ENCODE peak calls at places on chromosomes 6 and 20, in ten cellular contexts. P is HepG2; M is GM23338; U is small intestine; Q is mammary epithelial cell; E is H7; G is CD8-positive, alpha-beta T cell; D is lung; H is GM23248; Z is WERI-Rb-1. K is an unnamed sample. For H3K36me3, the result is how much of the 10 kb centered on the place peaks cover.

GRCh38 chr6:100426241-100426640 is 38.5 kb downstream of the SIM1 start:
- DNase-seq in P (no peak), M (no peak), U (no peak), Q (no peak), E (no peak), G (no peak), D (no peak), H (no peak), Z (no peak), K (no peak)

GRCh38 chr6:12152023-12152960 is 137.9 kb upstream of the EDN1 start:
- DNase-seq in P (no peak), M (peak), U (no peak), Q (no peak), E (no peak), G (no peak), D (no peak), H (no peak), Z (no peak), K (no peak)

GRCh38 chr20:59778615-59779200 is 154.7 kb downstream of the SYCP2 start:
- DNase-seq in P (no peak), M (no peak), U (no peak), Q (no peak), E (peak), G (no peak), D (no peak), H (no peak), Z (no peak), K (no peak)

GRCh38 chr6:141981190-141981589 is 151.5 kb upstream of the GJE1 start:
- DNase-seq in P (no peak), M (no peak), U (no peak), Q (no peak), E (no peak), G (no peak), D (no peak), H (no peak), Z (no peak), K (no peak)

GRCh38 chr6:40550096-40550731 is 37.0 kb downstream of the LRFN2 start:
- DNase-seq in P (peak), M (peak), U (peak), Q (peak), E (no peak), G (no peak), D (peak), H (peak), Z (peak), K (peak)

GRCh38 chr20:48538856-48539255 is 288.9 kb downstream of the PREX1 start:
- DNase-seq in P (no peak), M (peak), U (no peak), Q (peak), E (no peak), G (no peak), D (no peak), H (no peak), Z (no peak), K (no peak)

GRCh38 chr6:55443238-55444134 is 116.2 kb downstream of the GFRAL start:
- DNase-seq in P (no peak), M (no peak), U (no peak), Q (no peak), E (no peak), G (no peak), D (no peak), H (no peak), Z (no peak), K (no peak)

GRCh38 chr6:82045965-82046756 is 201.4 kb downstream of the IBTK start:
- DNase-seq in P (no peak), M (no peak), U (no peak), Q (no peak), E (no peak), G (no peak), D (no peak), H (peak), Z (no peak), K (no peak)

GRCh38 chr6:16437984-16438383 is 199.6 kb downstream of the GMPR start:
- DNase-seq in P (no peak), M (no peak), U (no peak), Q (no peak), E (no peak), G (no peak), D (no peak), H (no peak), Z (no peak), K (no peak)

GRCh38 chr6:1917628-1918371 is 308.1 kb downstream of the FOXC1 start:
- DNase-seq in P (peak), M (no peak), U (peak), Q (peak), E (no peak), G (no peak), D (no peak), H (peak), Z (no peak), K (peak)

GRCh38 chr20:19501476-19502115 is 256.5 kb upstream of the RIN2 start:
- DNase-seq in P (no peak), M (no peak), U (no peak), Q (no peak), E (no peak), G (no peak), D (no peak), H (no peak), Z (no peak), K (no peak)

GRCh38 chr6:170212956-170213636 is 77.8 kb downstream of the DLL1 start:
- DNase-seq in P (no peak), M (no peak), U (no peak), Q (no peak), E (peak), G (peak), D (peak), H (no peak), Z (no peak), K (no peak)

GRCh38 chr6:115271001-115271400 is 789.7 kb downstream of the FRK start:
- DNase-seq in P (no peak), M (no peak), U (no peak), Q (no peak), E (no peak), G (no peak), D (no peak), H (no peak), Z (no peak), K (no peak)

GRCh38 chr20:10846831-10847230 is 173.0 kb upstream of the JAG1 start:
- DNase-seq in P (no peak), M (no peak), U (no peak), Q (no peak), E (no peak), G (no peak), D (no peak), H (no peak), Z (no peak), K (no peak)

GRCh38 chr6:18412644-18413043 is 25.5 kb downstream of the RNF144B start:
- DNase-seq in P (no peak), M (no peak), U (no peak), Q (no peak), E (no peak), G (no peak), D (no peak), H (peak), Z (no peak), K (no peak)

GRCh38 chr6:125995972-125996580 is 9.7 kb downstream of the TRMT11 start:
- DNase-seq in P (peak), M (peak), U (peak), Q (peak), E (peak), G (peak), D (peak), H (peak), Z (peak), K (peak)

GRCh38 chr20:32553618-32554017 is 31.5 kb downstream of the NOL4L start:
- DNase-seq in P (no peak), M (no peak), U (no peak), Q (no peak), E (no peak), G (no peak), D (no peak), H (no peak), Z (no peak), K (no peak)

GRCh38 chr6:88262372-88262771 is 96.2 kb upstream of the CNR1 start:
- DNase-seq in P (no peak), M (no peak), U (no peak), Q (no peak), E (no peak), G (no peak), D (no peak), H (no peak), Z (no peak), K (no peak)

GRCh38 chr6:97757575-97757974 is 474.6 kb upstream of the MMS22L start:
- DNase-seq in P (no peak), M (no peak), U (no peak), Q (no peak), E (no peak), G (no peak), D (no peak), H (no peak), Z (no peak), K (no peak)

GRCh38 chr6:7633361-7633760 is 43.4 kb downstream of the SNRNP48 start:
- DNase-seq in P (no peak), M (no peak), U (no peak), Q (no peak), E (no peak), G (no peak), D (no peak), H (no peak), Z (no peak), K (no peak)

GRCh38 chr6:170098428-170099170 is 192.3 kb downstream of the DLL1 start:
- DNase-seq in P (no peak), M (no peak), U (no peak), Q (no peak), E (peak), G (peak), D (no peak), H (no peak), Z (no peak), K (no peak)

GRCh38 chr20:61909821-61910220 is 155.9 kb downstream of the TAF4 start:
- DNase-seq in P (no peak), M (no peak), U (no peak), Q (no peak), E (no peak), G (no peak), D (no peak), H (no peak), Z (no peak), K (no peak)

GRCh38 chr20:32444474-32445220 is 86.5 kb downstream of the ASXL1 start:
- DNase-seq in P (no peak), M (no peak), U (no peak), Q (no peak), E (peak), G (no peak), D (no peak), H (no peak), Z (no peak), K (no peak)

GRCh38 chr6:105795913-105796517 is 290.1 kb upstream of the PRDM1 start:
- DNase-seq in P (no peak), M (peak), U (peak), Q (no peak), E (no peak), G (no peak), D (no peak), H (peak), Z (peak), K (peak)

GRCh38 chr20:62816879-62817873 is at the start of gene COL9A3:
- DNase-seq in P (peak), M (peak), U (no peak), Q (no peak), E (peak), G (no peak), D (no peak), H (peak), Z (no peak), K (no peak)

GRCh38 chr20:11891827-11892521 is 25.7 kb upstream of the BTBD3 start:
- DNase-seq in P (peak), M (peak), U (peak), Q (peak), E (peak), G (no peak), D (peak), H (peak), Z (peak), K (peak)

GRCh38 chr6:35327349-35328027 is 14.9 kb upstream of the PPARD start:
- DNase-seq in P (peak), M (peak), U (peak), Q (peak), E (peak), G (peak), D (peak), H (peak), Z (peak), K (peak)

GRCh38 chr20:43955244-43956191 is 40.9 kb downstream of the TOX2 start:
- DNase-seq in P (no peak), M (no peak), U (peak), Q (peak), E (no peak), G (no peak), D (peak), H (peak), Z (no peak), K (peak)

GRCh38 chr20:36808317-36809257 is 35.0 kb upstream of the DSN1 start:
- DNase-seq in P (peak), M (peak), U (peak), Q (peak), E (peak), G (peak), D (peak), H (peak), Z (peak), K (peak)

GRCh38 chr6:25038300-25038699 is 102.5 kb upstream of the RIPOR2 start:
- DNase-seq in P (no peak), M (no peak), U (no peak), Q (no peak), E (no peak), G (no peak), D (no peak), H (no peak), Z (no peak), K (no peak)

GRCh38 chr6:49764571-49765236 is 20.5 kb upstream of the CRISP3 start:
- DNase-seq in P (peak), M (no peak), U (no peak), Q (no peak), E (no peak), G (no peak), D (no peak), H (no peak), Z (no peak), K (no peak)

GRCh38 chr6:145017051-145017450 is 718.3 kb downstream of the EPM2A start:
- DNase-seq in P (no peak), M (no peak), U (no peak), Q (no peak), E (no peak), G (no peak), D (no peak), H (no peak), Z (no peak), K (no peak)

GRCh38 chr6:32627831-32628230 is 9.4 kb upstream of the HLA-DQA1 start:
- DNase-seq in P (no peak), M (no peak), U (no peak), Q (peak), E (peak), G (no peak), D (no peak), H (no peak), Z (no peak), K (peak)

GRCh38 chr20:24795444-24795843 is 153.6 kb upstream of the CST7 start:
- DNase-seq in P (no peak), M (no peak), U (no peak), Q (no peak), E (no peak), G (no peak), D (no peak), H (no peak), Z (no peak), K (no peak)

GRCh38 chr6:47075741-47076421 is 33.7 kb upstream of the ADGRF1 start:
- DNase-seq in P (peak), M (no peak), U (no peak), Q (peak), E (no peak), G (no peak), D (no peak), H (no peak), Z (no peak), K (peak)

GRCh38 chr6:27669798-27670301 is 196.9 kb upstream of the ZNF184 start:
- DNase-seq in P (no peak), M (peak), U (no peak), Q (no peak), E (no peak), G (no peak), D (no peak), H (no peak), Z (no peak), K (no peak)

GRCh38 chr6:111482959-111483735 is at the start of gene REV3L:
- DNase-seq in P (peak), M (peak), U (peak), Q (peak), E (peak), G (peak), D (peak), H (peak), Z (peak), K (peak)

GRCh38 chr6:111482236-111482958 is 621 bp downstream of the REV3L start:
- DNase-seq in P (no peak), M (peak), U (peak), Q (peak), E (peak), G (peak), D (peak), H (peak), Z (peak), K (no peak)

GRCh38 chr6:111480988-111481830 is 1.8 kb downstream of the REV3L start:
- DNase-seq in P (no peak), M (no peak), U (peak), Q (peak), E (no peak), G (no peak), D (no peak), H (peak), Z (no peak), K (no peak)

GRCh38 chr6:111483736-111484654 is 977 bp upstream of the REV3L start:
- DNase-seq in P (peak), M (peak), U (peak), Q (peak), E (peak), G (no peak), D (peak), H (peak), Z (peak), K (peak)

GRCh38 chr6:111481836-111482235 is 1.2 kb downstream of the REV3L start:
- DNase-seq in P (peak), M (no peak), U (peak), Q (peak), E (no peak), G (no peak), D (no peak), H (no peak), Z (no peak), K (no peak)
- H3K4me3 ChIP-seq in P (peak), M (peak), U (peak), Q (peak), E (peak), G (peak), D (peak), H (peak), Z (peak), K (peak)

GRCh38 chr6:33695451-33695855 is 16.0 kb downstream of the UQCC2 start:
- DNase-seq in P (no peak), M (no peak), U (no peak), Q (no peak), E (peak), G (no peak), D (no peak), H (peak), Z (no peak), K (peak)

GRCh38 chr6:33696076-33696475 is 15.4 kb downstream of the UQCC2 start:
- DNase-seq in P (no peak), M (no peak), U (no peak), Q (no peak), E (no peak), G (no peak), D (no peak), H (no peak), Z (peak), K (no peak)

GRCh38 chr6:33693186-33694158 is 18.0 kb downstream of the UQCC2 start:
- DNase-seq in P (no peak), M (no peak), U (no peak), Q (no peak), E (peak), G (no peak), D (no peak), H (peak), Z (peak), K (no peak)

GRCh38 chr6:33694401-33694931 is 17.0 kb downstream of the UQCC2 start:
- DNase-seq in P (no peak), M (no peak), U (no peak), Q (peak), E (peak), G (peak), D (no peak), H (peak), Z (peak), K (peak)

GRCh38 chr6:33694977-33695376 is 16.5 kb downstream of the UQCC2 start:
- DNase-seq in P (no peak), M (no peak), U (no peak), Q (no peak), E (peak), G (no peak), D (no peak), H (no peak), Z (peak), K (no peak)
- H3K36me3 ChIP-seq in P (half or more), M (under half), U (under half), Q (under half), E (under half), G (under half), D (half or more), H (under half), Z (half or more), K (under half)

GRCh38 chr20:38645980-38646858 is 44.6 kb downstream of the ARHGAP40 start:
- DNase-seq in P (peak), M (peak), U (peak), Q (peak), E (peak), G (peak), D (peak), H (peak), Z (peak), K (peak)
- H3K4me3 ChIP-seq in P (no peak), M (peak), U (no peak), Q (peak), E (peak), G (peak), D (no peak), H (peak), Z (peak), K (no peak)

DNA sequence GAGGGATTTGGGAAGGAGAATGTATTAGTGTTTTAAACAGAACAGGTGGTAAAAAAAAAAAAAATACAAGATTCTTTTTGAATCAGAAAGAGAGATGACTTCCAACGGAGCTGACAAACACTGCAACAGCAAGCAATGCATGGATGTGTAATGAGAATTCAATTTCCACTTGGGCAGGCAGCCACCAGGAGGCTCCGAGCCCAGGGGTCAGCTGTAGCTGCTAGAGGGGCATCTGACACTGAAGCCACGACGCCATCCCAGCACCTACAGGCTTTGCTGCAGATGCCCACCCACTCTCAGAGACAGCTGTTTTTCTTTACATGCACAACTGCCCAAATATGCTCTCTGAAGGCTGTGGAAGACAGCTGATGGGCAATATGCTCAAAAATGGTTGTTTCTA is 75.4 kb downstream of the ELOVL5 start:
- DNase-seq in P (no peak), M (peak), U (no peak), Q (no peak), E (no peak), G (no peak), D (no peak), H (no peak), Z (no peak), K (no peak)
- H3K36me3 ChIP-seq in P (half or more), M (under half), U (under half), Q (under half), E (under half), G (under half), D (under half), H (under half), Z (half or more), K (under half)

GRCh38 chr6:152637422-152638047 is 373 bp upstream of the SYNE1 start:
- DNase-seq in P (no peak), M (no peak), U (no peak), Q (no peak), E (no peak), G (no peak), D (no peak), H (peak), Z (no peak), K (no peak)
- H3K4me3 ChIP-seq in P (no peak), M (peak), U (no peak), Q (no peak), E (peak), G (no peak), D (peak), H (peak), Z (peak), K (no peak)

GRCh38 chr6:20411544-20411943 is 9.9 kb downstream of the E2F3 start:
- DNase-seq in P (no peak), M (no peak), U (no peak), Q (no peak), E (no peak), G (no peak), D (no peak), H (no peak), Z (no peak), K (no peak)
- H3K36me3 ChIP-seq in P (under half), M (under half), U (under half), Q (under half), E (under half), G (under half), D (under half), H (under half), Z (half or more), K (under half)

DNA sequence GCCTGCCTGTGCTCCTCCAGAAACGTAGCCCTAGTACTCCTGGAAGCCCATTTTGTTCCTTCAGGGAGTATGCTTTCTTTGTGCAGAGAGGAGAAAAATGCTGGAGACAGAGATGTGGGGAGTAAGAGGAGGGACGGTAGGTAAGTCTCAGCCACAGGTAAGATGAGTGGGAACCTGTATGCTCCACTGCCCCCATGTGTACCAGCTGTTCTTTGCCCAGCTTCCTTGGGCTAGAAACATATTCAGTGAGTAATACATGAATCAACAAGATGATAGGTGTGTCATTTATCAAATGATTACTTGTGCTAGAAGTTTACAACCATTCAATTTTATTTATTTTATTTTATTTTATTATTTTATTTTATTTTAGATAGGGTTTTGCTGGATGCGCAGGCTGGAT is 13.6 kb upstream of the CEP85L start:
- DNase-seq in P (no peak), M (no peak), U (no peak), Q (peak), E (no peak), G (no peak), D (no peak), H (no peak), Z (no peak), K (peak)
- H3K4me3 ChIP-seq in P (no peak), M (no peak), U (no peak), Q (peak), E (no peak), G (peak), D (no peak), H (peak), Z (no peak), K (no peak)

K was measured in bronchial epithelial cell.